ENCODE peak calls at places on chromosomes 2 and 18, in eight cellular contexts. One of them, this sample, is unnamed.

GRCh38 chr18:44453505-44453904 is 227.2 kb upstream of the SETBP1 start:
- DNase-seq in tibial nerve: no peak
- DNase-seq in cerebellum: no peak
- DNase-seq in activated CD4-positive, alpha-beta T cell treated with anti-CD3 and anti-CD28 coated beads, Interleukin-2, amount 10 ng/mL, durations not matched to agents 7 days and 5 days: no peak
- DNase-seq in spleen: no peak
- DNase-seq in Right ventricle myocardium inferior: no peak
- DNase-seq in neural crest cell: no peak
- DNase-seq in T-helper 17 cell: no peak
- DNase-seq in this sample: no peak

GRCh38 chr18:10752407-10752806 is 226.6 kb downstream of the NAPG start:
- DNase-seq in T-helper 17 cell: no peak
- DNase-seq in spleen: no peak
- DNase-seq in Right ventricle myocardium inferior: no peak
- DNase-seq in cerebellum: no peak
- DNase-seq in neural crest cell: no peak
- DNase-seq in activated CD4-positive, alpha-beta T cell treated with anti-CD3 and anti-CD28 coated beads, Interleukin-2, amount 10 ng/mL, durations not matched to agents 7 days and 5 days: no peak
- DNase-seq in tibial nerve: no peak
- DNase-seq in this sample: no peak

GRCh38 chr2:95728878-95729511 is 137.2 kb downstream of the TRIM43 start:
- DNase-seq in T-helper 17 cell: no peak
- DNase-seq in Right ventricle myocardium inferior: no peak
- DNase-seq in activated CD4-positive, alpha-beta T cell treated with anti-CD3 and anti-CD28 coated beads, Interleukin-2, amount 10 ng/mL, durations not matched to agents 7 days and 5 days: peak
- DNase-seq in cerebellum: peak
- DNase-seq in neural crest cell: peak
- DNase-seq in tibial nerve: peak
- DNase-seq in spleen: no peak
- DNase-seq in this sample: peak

GRCh38 chr2:98473995-98474780 is 29.5 kb downstream of the INPP4A start:
- DNase-seq in neural crest cell: no peak
- DNase-seq in tibial nerve: no peak
- DNase-seq in T-helper 17 cell: no peak
- DNase-seq in activated CD4-positive, alpha-beta T cell treated with anti-CD3 and anti-CD28 coated beads, Interleukin-2, amount 10 ng/mL, durations not matched to agents 7 days and 5 days: peak
- DNase-seq in cerebellum: no peak
- DNase-seq in spleen: peak
- DNase-seq in Right ventricle myocardium inferior: no peak
- DNase-seq in this sample: no peak

GRCh38 chr18:30358545-30358944 is 684.0 kb downstream of the DSC3 start:
- DNase-seq in cerebellum: no peak
- DNase-seq in spleen: no peak
- DNase-seq in tibial nerve: no peak
- DNase-seq in T-helper 17 cell: no peak
- DNase-seq in Right ventricle myocardium inferior: no peak
- DNase-seq in activated CD4-positive, alpha-beta T cell treated with anti-CD3 and anti-CD28 coated beads, Interleukin-2, amount 10 ng/mL, durations not matched to agents 7 days and 5 days: no peak
- DNase-seq in neural crest cell: no peak
- DNase-seq in this sample: no peak

GRCh38 chr2:50614056-50614455 is 417.9 kb downstream of the NRXN1 start:
- DNase-seq in T-helper 17 cell: no peak
- DNase-seq in activated CD4-positive, alpha-beta T cell treated with anti-CD3 and anti-CD28 coated beads, Interleukin-2, amount 10 ng/mL, durations not matched to agents 7 days and 5 days: no peak
- DNase-seq in spleen: no peak
- DNase-seq in Right ventricle myocardium inferior: no peak
- DNase-seq in neural crest cell: no peak
- DNase-seq in tibial nerve: no peak
- DNase-seq in cerebellum: no peak
- DNase-seq in this sample: no peak

GRCh38 chr2:56749152-56749752 is 565.5 kb downstream of the CCDC85A start:
- DNase-seq in tibial nerve: no peak
- DNase-seq in T-helper 17 cell: no peak
- DNase-seq in spleen: no peak
- DNase-seq in cerebellum: peak
- DNase-seq in neural crest cell: no peak
- DNase-seq in Right ventricle myocardium inferior: no peak
- DNase-seq in activated CD4-positive, alpha-beta T cell treated with anti-CD3 and anti-CD28 coated beads, Interleukin-2, amount 10 ng/mL, durations not matched to agents 7 days and 5 days: no peak
- DNase-seq in this sample: no peak

GRCh38 chr2:16652296-16653082 is 13.1 kb downstream of the CYRIA start:
- DNase-seq in Right ventricle myocardium inferior: no peak
- DNase-seq in neural crest cell: no peak
- DNase-seq in spleen: no peak
- DNase-seq in tibial nerve: no peak
- DNase-seq in T-helper 17 cell: no peak
- DNase-seq in cerebellum: no peak
- DNase-seq in activated CD4-positive, alpha-beta T cell treated with anti-CD3 and anti-CD28 coated beads, Interleukin-2, amount 10 ng/mL, durations not matched to agents 7 days and 5 days: no peak
- DNase-seq in this sample: no peak

GRCh38 chr2:215841175-215841816 is 172.1 kb downstream of the MREG start:
- DNase-seq in Right ventricle myocardium inferior: no peak
- DNase-seq in spleen: peak
- DNase-seq in cerebellum: no peak
- DNase-seq in neural crest cell: peak
- DNase-seq in T-helper 17 cell: no peak
- DNase-seq in activated CD4-positive, alpha-beta T cell treated with anti-CD3 and anti-CD28 coated beads, Interleukin-2, amount 10 ng/mL, durations not matched to agents 7 days and 5 days: no peak
- DNase-seq in tibial nerve: peak
- DNase-seq in this sample: no peak

GRCh38 chr18:78994977-78995582 is 15.5 kb downstream of the SALL3 start:
- DNase-seq in neural crest cell: no peak
- DNase-seq in Right ventricle myocardium inferior: no peak
- DNase-seq in spleen: no peak
- DNase-seq in cerebellum: no peak
- DNase-seq in tibial nerve: no peak
- DNase-seq in T-helper 17 cell: no peak
- DNase-seq in activated CD4-positive, alpha-beta T cell treated with anti-CD3 and anti-CD28 coated beads, Interleukin-2, amount 10 ng/mL, durations not matched to agents 7 days and 5 days: no peak
- DNase-seq in this sample: no peak

GRCh38 chr18:63148449-63149199 is 170.9 kb downstream of the BCL2 start:
- DNase-seq in tibial nerve: peak
- DNase-seq in T-helper 17 cell: no peak
- DNase-seq in activated CD4-positive, alpha-beta T cell treated with anti-CD3 and anti-CD28 coated beads, Interleukin-2, amount 10 ng/mL, durations not matched to agents 7 days and 5 days: no peak
- DNase-seq in spleen: no peak
- DNase-seq in neural crest cell: no peak
- DNase-seq in cerebellum: no peak
- DNase-seq in Right ventricle myocardium inferior: no peak
- DNase-seq in this sample: no peak

GRCh38 chr2:71699428-71699827 is 246.1 kb downstream of the DYSF start:
- DNase-seq in T-helper 17 cell: no peak
- DNase-seq in neural crest cell: no peak
- DNase-seq in activated CD4-positive, alpha-beta T cell treated with anti-CD3 and anti-CD28 coated beads, Interleukin-2, amount 10 ng/mL, durations not matched to agents 7 days and 5 days: no peak
- DNase-seq in cerebellum: no peak
- DNase-seq in spleen: peak
- DNase-seq in Right ventricle myocardium inferior: no peak
- DNase-seq in tibial nerve: no peak
- DNase-seq in this sample: no peak

GRCh38 chr2:42030196-42030759 is 17.5 kb upstream of the PKDCC start:
- DNase-seq in Right ventricle myocardium inferior: no peak
- DNase-seq in spleen: no peak
- DNase-seq in cerebellum: no peak
- DNase-seq in neural crest cell: no peak
- DNase-seq in T-helper 17 cell: no peak
- DNase-seq in activated CD4-positive, alpha-beta T cell treated with anti-CD3 and anti-CD28 coated beads, Interleukin-2, amount 10 ng/mL, durations not matched to agents 7 days and 5 days: no peak
- DNase-seq in tibial nerve: no peak
- DNase-seq in this sample: no peak

This sample was measured in HuH-7.